ENCODE peak calls at places on chromosomes 6 and 20, in eight cellular contexts. K is posterior cingulate gyrus; A is NCI-H774; C is BJ; W is naive thymus-derived CD8-positive, alpha-beta T cell; E is activated T-cell treated with anti-CD3 and anti-CD28 coated beads, Interleukin-2, amount 50 U/mL, for 4 hours; G is activated CD4-positive, alpha-beta T cell treated with anti-CD3 and anti-CD28 coated beads, Interleukin-2, amount 50 U/mL, for 24 hours; L is AG04450. X is an unnamed sample.

GRCh38 chr6:38012573-38012972 is 193.0 kb downstream of the ZFAND3 start:
- DNase-seq in A (no peak), L (peak), G (no peak), E (peak), K (peak), W (no peak), C (no peak), X (peak)

GRCh38 chr20:24673678-24674570 is 204.5 kb downstream of the SYNDIG1 start:
- DNase-seq in G (no peak), W (no peak), E (no peak), K (peak), C (no peak), L (no peak), A (no peak), X (no peak)

GRCh38 chr20:47432251-47433210 is 69.2 kb upstream of the NCOA3 start:
- DNase-seq in W (no peak), G (no peak), A (no peak), C (no peak), K (no peak), L (no peak), E (no peak), X (no peak)

GRCh38 chr20:6975326-6975725 is 207.8 kb downstream of the BMP2 start:
- DNase-seq in K (no peak), L (no peak), C (no peak), E (no peak), G (no peak), A (no peak), W (no peak), X (no peak)

GRCh38 chr6:159174263-159174974 is 5.2 kb downstream of the FNDC1 start:
- DNase-seq in K (peak), A (peak), W (peak), L (peak), G (peak), E (peak), C (no peak), X (peak)

GRCh38 chr6:75458895-75459294 is 34.7 kb downstream of the FILIP1 start:
- DNase-seq in G (no peak), W (no peak), K (no peak), C (no peak), A (no peak), L (no peak), E (no peak), X (no peak)

GRCh38 chr20:9949563-9949962 is 85.2 kb upstream of the ANKEF1 start:
- DNase-seq in L (no peak), C (no peak), E (no peak), G (no peak), A (no peak), K (no peak), W (no peak), X (no peak)

GRCh38 chr6:38495511-38495910 is 144.2 kb downstream of the BTBD9 start:
- DNase-seq in W (no peak), K (no peak), G (no peak), A (no peak), C (no peak), L (no peak), E (no peak), X (no peak)

GRCh38 chr20:25676164-25676809 is 20.4 kb downstream of the ZNF337 start:
- DNase-seq in E (no peak), G (no peak), L (peak), A (no peak), C (peak), K (no peak), W (no peak), X (no peak)

GRCh38 chr6:137871299-137871698 is 4.2 kb downstream of the TNFAIP3 start:
- DNase-seq in W (no peak), C (no peak), G (no peak), L (no peak), A (no peak), K (no peak), E (no peak), X (no peak)

GRCh38 chr6:111591370-111591900 is 14.2 kb downstream of the TRAF3IP2 start:
- DNase-seq in E (no peak), G (no peak), W (no peak), A (no peak), K (peak), C (peak), L (peak), X (peak)

GRCh38 chr6:108134213-108134973 is 31.4 kb upstream of the NR2E1 start:
- DNase-seq in K (no peak), A (no peak), E (no peak), W (no peak), G (no peak), C (no peak), L (no peak), X (no peak)

GRCh38 chr6:43812850-43813584 is 43.0 kb downstream of the VEGFA start:
- DNase-seq in W (no peak), G (no peak), L (no peak), A (no peak), E (no peak), C (no peak), K (no peak), X (no peak)

GRCh38 chr6:47479156-47479541 is 1.6 kb downstream of the CD2AP start:
- DNase-seq in G (no peak), A (no peak), C (no peak), K (no peak), L (no peak), E (no peak), W (no peak), X (no peak)

GRCh38 chr20:51461306-51461705 is 81.2 kb downstream of the NFATC2 start:
- DNase-seq in C (no peak), L (no peak), W (no peak), A (no peak), G (no peak), K (no peak), E (no peak), X (no peak)

GRCh38 chr6:15879372-15880261 is 216.8 kb upstream of the DTNBP1 start:
- DNase-seq in K (peak), W (peak), A (peak), E (peak), L (no peak), G (peak), C (no peak), X (no peak)

GRCh38 chr6:164085552-164086325 is 671.2 kb downstream of the QKI start:
- DNase-seq in G (no peak), C (no peak), L (no peak), E (no peak), K (peak), A (no peak), W (no peak), X (peak)

GRCh38 chr6:159606786-159607185 is 86.3 kb downstream of the SOD2 start:
- DNase-seq in E (no peak), L (no peak), G (no peak), K (no peak), W (no peak), C (no peak), A (no peak), X (no peak)

GRCh38 chr6:126804255-126805064 is 314.0 kb upstream of the RSPO3 start:
- DNase-seq in L (peak), W (no peak), C (no peak), K (no peak), E (no peak), G (no peak), A (peak), X (peak)

GRCh38 chr6:32621372-32621771 is 15.8 kb upstream of the HLA-DQA1 start:
- DNase-seq in E (no peak), L (no peak), W (no peak), A (no peak), K (no peak), C (no peak), G (no peak), X (no peak)

GRCh38 chr6:24766685-24767462 is 7.9 kb upstream of the GMNN start:
- DNase-seq in E (no peak), K (no peak), G (no peak), L (no peak), W (no peak), C (no peak), A (peak), X (peak)